ENCODE peak calls at places on chromosomes 2 and 18, in five cellular contexts. F is Peyer's patch, L is transverse colon, X is ovary, M is K562. N is an unnamed sample.

GRCh38 chr2:168642873-168643272 is 159.6 kb upstream of the NOSTRIN start:
- DNase-seq in F (no peak), L (no peak), X (no peak), M (no peak), N (no peak)

GRCh38 chr2:173898996-173899395 is 66.2 kb downstream of the SP3 start:
- DNase-seq in F (no peak), L (no peak), X (no peak), M (no peak), N (no peak)

GRCh38 chr2:1605102-1605501 is 139.2 kb downstream of the PXDN start:
- DNase-seq in F (peak), L (no peak), X (no peak), M (no peak), N (peak)

GRCh38 chr2:191571163-191571769 is 106.7 kb upstream of the NABP1 start:
- DNase-seq in F (no peak), L (no peak), X (no peak), M (peak), N (no peak)

GRCh38 chr2:47225061-47225783 is 70.1 kb upstream of the STPG4 start:
- DNase-seq in F (peak), L (peak), X (peak), M (peak), N (peak)

GRCh38 chr18:48940854-48941531 is 9.8 kb downstream of the SMAD7 start:
- DNase-seq in F (peak), L (peak), X (peak), M (no peak), N (no peak)

GRCh38 chr2:238936162-238937052 is 88.5 kb downstream of the TWIST2 start:
- DNase-seq in F (no peak), L (no peak), X (no peak), M (no peak), N (peak)

GRCh38 chr2:112065966-112066365 is 10.9 kb downstream of the TMEM87B start:
- DNase-seq in F (no peak), L (no peak), X (no peak), M (no peak), N (no peak)

GRCh38 chr2:172153161-172153560 is 50.5 kb upstream of the DLX2 start:
- DNase-seq in F (no peak), L (no peak), X (no peak), M (no peak), N (no peak)

GRCh38 chr18:63511285-63511684 is 30.9 kb upstream of the SERPINB12 start:
- DNase-seq in F (no peak), L (no peak), X (no peak), M (peak), N (no peak)

GRCh38 chr2:27799646-27800010 is 28.1 kb downstream of the MRPL33 start:
- DNase-seq in F (no peak), L (no peak), X (no peak), M (no peak), N (no peak)

GRCh38 chr2:86037141-86037794 is 68.4 kb downstream of the POLR1A start:
- DNase-seq in F (peak), L (peak), X (peak), M (no peak), N (no peak)

GRCh38 chr2:66547887-66548286 is 113.0 kb downstream of the MEIS1 start:
- DNase-seq in F (no peak), L (no peak), X (no peak), M (no peak), N (no peak)

DNA sequence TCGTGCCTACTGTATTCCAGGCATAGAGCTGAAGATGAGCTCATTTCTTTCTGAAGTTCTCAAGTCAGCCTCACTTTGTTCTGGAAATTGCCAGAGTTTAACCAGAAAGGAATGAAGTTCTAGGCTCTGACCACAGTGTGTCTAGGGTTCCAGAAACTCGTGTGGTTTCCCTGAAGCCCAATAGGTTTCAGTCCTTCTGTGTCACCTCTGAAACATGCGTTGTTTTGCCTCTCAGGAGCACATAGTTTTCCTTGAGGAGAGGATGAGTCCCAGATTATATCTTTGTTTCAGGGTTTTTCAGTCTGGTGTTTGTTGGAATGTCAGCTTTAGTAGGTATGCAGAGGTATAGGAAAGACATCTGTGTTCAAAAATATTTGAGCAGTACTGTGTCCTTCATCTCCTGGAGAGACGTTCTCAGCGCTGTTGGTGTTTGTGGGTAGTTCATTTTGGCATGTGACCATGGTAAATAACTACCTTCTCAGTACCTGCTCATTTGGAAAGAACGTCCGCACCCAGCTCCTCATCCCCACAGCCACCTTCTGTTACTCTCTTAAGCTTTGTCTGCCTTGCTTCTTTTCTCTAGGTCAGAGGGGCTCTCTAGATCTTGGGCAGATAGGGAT is 56.6 kb downstream of the RALBP1 start:
- DNase-seq in F (no peak), L (no peak), X (no peak), M (no peak), N (no peak)
- H3K4me3 ChIP-seq in F (no peak), L (no peak), X (no peak), M (no peak), N (no peak)

DNA sequence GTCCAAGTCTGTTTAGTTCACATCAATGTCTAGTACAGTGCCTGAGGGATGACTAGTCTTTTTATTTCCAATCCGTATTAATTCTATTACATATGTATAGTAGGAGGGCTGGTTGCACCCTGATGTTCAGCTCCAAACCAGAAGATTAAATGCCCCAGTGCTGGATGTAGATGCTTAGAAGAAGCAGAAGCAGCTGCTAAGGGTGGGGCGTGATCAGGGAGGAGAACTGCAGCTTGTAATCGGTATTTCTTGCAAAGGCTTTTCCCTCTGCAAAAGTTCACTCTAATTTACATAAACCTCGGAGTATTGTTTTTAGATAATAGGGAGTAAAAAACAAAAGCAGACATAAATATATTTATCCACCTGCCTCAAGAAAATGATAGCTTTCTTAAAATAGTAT is 145.3 kb upstream of the ITGA4 start:
- DNase-seq in F (peak), L (peak), X (no peak), M (no peak), N (no peak)
- TF ChIP-seq POLR2A in F (no peak), L (no peak), X (no peak), M (no peak), N (no peak)

GRCh38 chr2:181782630-181783029 is 102.3 kb upstream of the NEUROD1 start:
- DNase-seq in F (no peak), L (no peak), X (no peak), M (no peak), N (no peak)

GRCh38 chr2:181786371-181787228 is 104.9 kb upstream of the ITPRID2 start:
- DNase-seq in F (no peak), L (no peak), X (no peak), M (no peak), N (no peak)

GRCh38 chr2:181787310-181788048 is 104.1 kb upstream of the ITPRID2 start:
- DNase-seq in F (no peak), L (no peak), X (no peak), M (no peak), N (no peak)

GRCh38 chr2:181785677-181786344 is 105.5 kb upstream of the NEUROD1 start:
- DNase-seq in F (no peak), L (no peak), X (no peak), M (no peak), N (no peak)

GRCh38 chr2:181784556-181784955 is 104.2 kb upstream of the NEUROD1 start:
- DNase-seq in F (no peak), L (no peak), X (no peak), M (no peak), N (no peak)
- H3K27ac ChIP-seq in F (no peak), L (no peak), X (no peak), M (no peak), N (no peak)

GRCh38 chr18:33440384-33441043 is at the start of gene CCDC178:
- DNase-seq in F (no peak), L (peak), X (peak), M (peak), N (no peak)
- H3K4me3 ChIP-seq in F (peak), L (peak), X (peak), M (peak), N (peak)

GRCh38 chr2:109712746-109713145 is 81.4 kb upstream of the RGPD5 start:
- DNase-seq in F (peak), L (no peak), X (peak), M (no peak), N (no peak)

GRCh38 chr2:109712126-109712455 is 82.0 kb upstream of the RGPD5 start:
- DNase-seq in F (peak), L (no peak), X (no peak), M (no peak), N (no peak)

GRCh38 chr2:109710505-109711229 is 83.4 kb upstream of the RGPD5 start:
- DNase-seq in F (peak), L (no peak), X (no peak), M (no peak), N (no peak)

GRCh38 chr2:109715302-109715937 is 78.7 kb upstream of the RGPD5 start:
- DNase-seq in F (peak), L (peak), X (peak), M (peak), N (peak)

DNA sequence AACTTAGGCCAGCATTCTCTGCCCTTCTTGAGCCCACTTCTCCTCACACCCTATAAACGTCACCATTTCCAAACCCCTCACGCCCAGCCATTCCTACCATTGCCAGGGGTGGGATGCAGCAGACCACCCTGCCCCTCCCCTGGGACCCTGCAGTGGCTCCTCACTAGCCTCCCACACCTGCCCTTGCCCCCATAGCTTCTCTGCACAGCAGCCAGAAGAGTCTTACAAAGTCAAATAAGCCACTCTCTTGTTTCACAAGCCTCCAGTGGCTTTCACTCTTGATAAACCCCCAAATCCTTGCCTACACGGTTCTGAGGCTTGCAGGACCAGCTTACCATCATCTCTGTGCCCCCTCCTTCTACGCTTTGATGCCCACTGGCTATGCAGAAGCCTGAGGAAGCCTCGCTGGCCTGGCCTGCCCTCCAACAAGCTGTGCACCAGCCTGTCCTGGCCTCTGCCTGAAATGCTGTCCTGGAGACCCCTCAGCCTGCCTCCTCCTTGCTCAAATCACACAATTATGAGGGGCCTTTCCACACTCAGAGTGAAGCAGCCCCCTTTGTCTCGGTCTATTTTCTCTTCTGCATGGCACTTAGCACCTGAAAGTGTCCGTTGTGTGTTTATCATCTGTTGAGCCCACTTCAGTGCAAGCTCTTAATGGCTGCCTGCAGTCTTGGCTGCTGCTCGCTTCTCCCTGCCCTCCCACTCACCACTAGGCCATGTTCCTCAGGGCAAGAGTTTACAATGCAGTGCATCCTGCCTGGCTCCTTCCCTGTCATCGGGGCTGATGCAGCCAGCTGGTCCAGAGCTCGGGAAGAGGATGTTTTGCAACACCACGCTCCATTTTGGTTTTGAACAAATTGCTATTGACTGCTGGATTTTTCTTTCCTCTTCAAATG is 82.6 kb upstream of the RGPD5 start:
- DNase-seq in F (peak), L (no peak), X (no peak), M (no peak), N (no peak)
- TF ChIP-seq POLR2A in F (no peak), L (no peak), X (no peak), M (no peak), N (no peak)

GRCh38 chr2:61658841-61659780 is 121.0 kb upstream of the XPO1 start:
- DNase-seq in F (no peak), L (no peak), X (no peak), M (peak), N (no peak)
- H3K27ac ChIP-seq in F (no peak), L (no peak), X (no peak), M (peak), N (no peak)

GRCh38 chr2:232026941-232027340 is 65.4 kb downstream of the DIS3L2 start:
- DNase-seq in F (no peak), L (no peak), X (no peak), M (no peak), N (no peak)

GRCh38 chr2:232022733-232023132 is 61.2 kb downstream of the DIS3L2 start:
- DNase-seq in F (no peak), L (no peak), X (no peak), M (no peak), N (no peak)

GRCh38 chr2:232021881-232022280 is 60.4 kb downstream of the DIS3L2 start:
- DNase-seq in F (no peak), L (no peak), X (no peak), M (no peak), N (no peak)

GRCh38 chr2:232023426-232023825 is 61.9 kb downstream of the DIS3L2 start:
- DNase-seq in F (no peak), L (no peak), X (no peak), M (no peak), N (no peak)

GRCh38 chr2:232024457-232024856 is 62.9 kb downstream of the DIS3L2 start:
- DNase-seq in F (no peak), L (no peak), X (no peak), M (no peak), N (no peak)
- H3K4me3 ChIP-seq in F (no peak), L (no peak), X (no peak), M (no peak), N (no peak)

GRCh38 chr2:197972017-197972416 is 167.6 kb downstream of the PLCL1 start:
- DNase-seq in F (peak), L (no peak), X (peak), M (no peak), N (no peak)

GRCh38 chr2:197978971-197979370 is 174.6 kb downstream of the PLCL1 start:
- DNase-seq in F (no peak), L (no peak), X (no peak), M (no peak), N (no peak)

GRCh38 chr2:197973772-197974171 is 169.4 kb downstream of the PLCL1 start:
- DNase-seq in F (no peak), L (no peak), X (no peak), M (no peak), N (no peak)

GRCh38 chr2:197972587-197972986 is 168.2 kb downstream of the PLCL1 start:
- DNase-seq in F (no peak), L (no peak), X (no peak), M (no peak), N (no peak)

DNA sequence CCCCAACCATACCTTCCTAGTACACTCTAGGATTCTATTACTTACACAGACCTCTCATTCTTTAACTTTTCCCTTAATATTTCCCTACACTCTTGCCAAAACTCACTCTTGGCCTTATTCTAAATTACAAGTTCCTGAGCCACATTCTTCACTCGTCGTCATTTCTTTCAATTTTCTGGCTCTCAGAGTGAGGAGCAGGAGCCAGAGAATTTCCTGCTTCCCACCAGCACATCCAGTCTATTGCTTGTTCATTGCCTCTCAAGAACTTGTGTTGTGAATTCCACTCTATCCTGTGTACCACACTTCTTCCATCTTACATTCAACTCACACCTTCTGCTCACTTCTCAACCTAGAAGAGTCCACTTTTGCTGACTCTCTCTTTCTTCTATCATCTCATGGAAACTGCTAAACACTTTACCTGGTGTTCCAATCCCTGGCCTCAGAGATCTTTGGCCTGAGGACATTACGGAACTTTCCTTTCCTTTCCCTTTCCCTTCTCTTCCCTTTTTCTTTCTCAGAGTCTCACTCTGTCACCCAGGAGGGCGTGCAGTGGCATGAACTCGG is 171.6 kb downstream of the PLCL1 start:
- DNase-seq in F (no peak), L (no peak), X (no peak), M (no peak), N (no peak)
- TF ChIP-seq POLR2A in F (no peak), L (no peak), X (no peak), M (no peak), N (no peak)

DNA sequence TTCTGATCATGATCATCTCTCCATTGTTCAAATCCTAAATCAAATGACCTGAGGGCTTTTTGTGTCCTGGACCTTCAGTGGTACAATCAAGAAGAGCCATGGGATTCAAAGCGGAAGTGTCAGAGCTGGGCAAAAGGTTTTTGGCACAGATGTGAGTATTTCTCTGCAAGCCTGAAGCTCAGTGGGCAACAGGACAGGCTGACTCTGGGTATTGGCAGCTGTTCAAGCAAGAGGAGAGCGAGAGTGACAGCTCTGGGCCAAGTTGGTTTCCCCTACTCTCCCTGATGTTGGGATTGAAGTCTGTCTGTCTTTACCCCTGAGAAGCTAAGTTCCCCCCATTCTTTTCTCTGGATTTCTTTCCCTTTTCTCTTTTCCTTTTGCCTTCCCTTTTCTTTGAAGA is 33.3 kb downstream of the DSEL start:
- DNase-seq in F (no peak), L (no peak), X (no peak), M (no peak), N (no peak)
- H3K27ac ChIP-seq in F (no peak), L (no peak), X (no peak), M (no peak), N (no peak)

GRCh38 chr2:230322561-230323384 is 4.2 kb upstream of the SP140L start:
- DNase-seq in F (no peak), L (no peak), X (no peak), M (no peak), N (no peak)

GRCh38 chr2:230321031-230321430 is 6.0 kb upstream of the SP140L start:
- DNase-seq in F (no peak), L (no peak), X (no peak), M (no peak), N (no peak)

GRCh38 chr2:230324503-230324902 is 2.5 kb upstream of the SP140L start:
- DNase-seq in F (no peak), L (no peak), X (no peak), M (no peak), N (no peak)

GRCh38 chr2:230325316-230326243 is 1.4 kb upstream of the SP140L start:
- DNase-seq in F (no peak), L (no peak), X (no peak), M (no peak), N (no peak)

DNA sequence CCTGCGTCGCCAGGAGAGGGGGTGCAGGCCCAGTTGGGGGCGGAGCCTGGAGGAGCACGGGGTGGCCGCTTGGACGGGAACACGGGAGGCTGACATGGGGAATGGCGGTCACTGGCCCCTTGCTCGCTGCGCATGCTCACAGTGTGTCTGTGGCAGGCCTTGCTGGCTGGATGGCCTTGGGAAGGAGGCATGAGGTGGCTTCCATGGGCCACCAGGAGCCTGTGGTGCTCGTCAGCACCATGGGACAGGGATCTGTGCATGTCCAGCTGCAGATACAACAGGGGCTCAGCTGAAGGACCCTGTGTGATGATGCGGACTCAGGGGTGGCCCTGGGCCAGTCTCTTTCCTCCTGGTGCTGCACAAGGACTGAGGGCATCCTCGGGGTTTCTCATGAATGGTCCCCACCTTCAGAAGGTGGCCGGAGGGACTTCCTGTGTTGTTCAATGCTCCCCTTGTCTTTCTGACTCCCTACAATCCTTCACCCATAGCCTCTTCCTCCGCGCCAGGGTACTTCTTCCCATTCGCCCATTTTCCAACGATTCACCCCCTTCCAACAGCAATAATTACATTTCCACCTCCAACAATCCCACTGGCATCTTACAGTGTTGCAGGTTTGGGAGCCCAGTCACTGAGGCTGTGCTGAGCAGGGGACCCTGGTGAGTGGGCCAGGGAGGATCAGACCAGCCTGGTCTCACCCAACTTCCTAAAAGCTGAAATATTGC is 3.4 kb upstream of the SP140L start:
- DNase-seq in F (no peak), L (no peak), X (no peak), M (peak), N (no peak)
- H3K4me3 ChIP-seq in F (no peak), L (no peak), X (no peak), M (no peak), N (no peak)

N was measured in right lobe of liver.